ENCODE peak calls at places on chromosomes 5 and 9, in four cellular contexts. One of them, this sample, is unnamed.

GRCh38 chr5:90570034-90570433 is 11.4 kb downstream of the ADGRV1 start:
- DNase-seq in NT2/D1: no peak
- DNase-seq in B cell: no peak
- DNase-seq in stimulated activated CD4-positive, alpha-beta T cell treated with anti-CD3 and anti-CD28 coated beads, Interleukin-15, amount 100 ng/mL, for 1 hour: no peak
- DNase-seq in this sample: no peak

GRCh38 chr5:35369965-35370790 is 139.9 kb upstream of the PRLR start:
- DNase-seq in NT2/D1: peak; percentile 16
- DNase-seq in B cell: no peak
- DNase-seq in stimulated activated CD4-positive, alpha-beta T cell treated with anti-CD3 and anti-CD28 coated beads, Interleukin-15, amount 100 ng/mL, for 1 hour: no peak
- DNase-seq in this sample: no peak

GRCh38 chr9:94932647-94933415 is 206.3 kb downstream of the AOPEP start:
- DNase-seq in stimulated activated CD4-positive, alpha-beta T cell treated with anti-CD3 and anti-CD28 coated beads, Interleukin-15, amount 100 ng/mL, for 1 hour: no peak
- DNase-seq in B cell: no peak
- DNase-seq in NT2/D1: no peak
- DNase-seq in this sample: no peak

GRCh38 chr9:36835271-36835996 is 198.6 kb downstream of the PAX5 start:
- DNase-seq in NT2/D1: no peak
- DNase-seq in B cell: peak; percentile 65
- DNase-seq in stimulated activated CD4-positive, alpha-beta T cell treated with anti-CD3 and anti-CD28 coated beads, Interleukin-15, amount 100 ng/mL, for 1 hour: no peak
- DNase-seq in this sample: no peak

GRCh38 chr9:68651280-68651893 is 53.7 kb upstream of the PIP5K1B start:
- DNase-seq in NT2/D1: no peak
- DNase-seq in stimulated activated CD4-positive, alpha-beta T cell treated with anti-CD3 and anti-CD28 coated beads, Interleukin-15, amount 100 ng/mL, for 1 hour: no peak
- DNase-seq in B cell: no peak
- DNase-seq in this sample: no peak

GRCh38 chr5:171724771-171725609 is 60.6 kb upstream of the SMIM23 start:
- DNase-seq in NT2/D1: no peak
- DNase-seq in B cell: no peak
- DNase-seq in stimulated activated CD4-positive, alpha-beta T cell treated with anti-CD3 and anti-CD28 coated beads, Interleukin-15, amount 100 ng/mL, for 1 hour: no peak
- DNase-seq in this sample: no peak

GRCh38 chr5:157729858-157730257 is 1.4 kb upstream of the THG1L start:
- DNase-seq in stimulated activated CD4-positive, alpha-beta T cell treated with anti-CD3 and anti-CD28 coated beads, Interleukin-15, amount 100 ng/mL, for 1 hour: no peak
- DNase-seq in NT2/D1: no peak
- DNase-seq in B cell: peak; percentile 71
- DNase-seq in this sample: no peak

GRCh38 chr5:154970759-154971158 is 29.9 kb downstream of the MRPL22 start:
- DNase-seq in NT2/D1: no peak
- DNase-seq in B cell: no peak
- DNase-seq in stimulated activated CD4-positive, alpha-beta T cell treated with anti-CD3 and anti-CD28 coated beads, Interleukin-15, amount 100 ng/mL, for 1 hour: no peak
- DNase-seq in this sample: no peak

GRCh38 chr5:14086261-14086660 is 56.9 kb upstream of the TRIO start:
- DNase-seq in NT2/D1: no peak
- DNase-seq in stimulated activated CD4-positive, alpha-beta T cell treated with anti-CD3 and anti-CD28 coated beads, Interleukin-15, amount 100 ng/mL, for 1 hour: no peak
- DNase-seq in B cell: no peak
- DNase-seq in this sample: no peak

GRCh38 chr9:72276429-72276828 is 88.6 kb downstream of the ZFAND5 start:
- DNase-seq in B cell: no peak
- DNase-seq in stimulated activated CD4-positive, alpha-beta T cell treated with anti-CD3 and anti-CD28 coated beads, Interleukin-15, amount 100 ng/mL, for 1 hour: no peak
- DNase-seq in NT2/D1: no peak
- DNase-seq in this sample: no peak

GRCh38 chr9:137236936-137237421 is 4.1 kb upstream of the TUBB4B start:
- DNase-seq in B cell: no peak
- DNase-seq in stimulated activated CD4-positive, alpha-beta T cell treated with anti-CD3 and anti-CD28 coated beads, Interleukin-15, amount 100 ng/mL, for 1 hour: no peak
- DNase-seq in NT2/D1: no peak
- DNase-seq in this sample: no peak

GRCh38 chr9:20137425-20137824 is 348.6 kb upstream of the SLC24A2 start:
- DNase-seq in NT2/D1: no peak
- DNase-seq in B cell: no peak
- DNase-seq in stimulated activated CD4-positive, alpha-beta T cell treated with anti-CD3 and anti-CD28 coated beads, Interleukin-15, amount 100 ng/mL, for 1 hour: no peak
- DNase-seq in this sample: no peak

GRCh38 chr9:97564291-97565175 is 63.1 kb downstream of the TMOD1 start:
- DNase-seq in stimulated activated CD4-positive, alpha-beta T cell treated with anti-CD3 and anti-CD28 coated beads, Interleukin-15, amount 100 ng/mL, for 1 hour: no peak
- DNase-seq in B cell: no peak
- DNase-seq in NT2/D1: no peak
- DNase-seq in this sample: peak; percentile 65

GRCh38 chr5:15550502-15551115 is 50.6 kb downstream of the FBXL7 start:
- DNase-seq in B cell: no peak
- DNase-seq in NT2/D1: no peak
- DNase-seq in stimulated activated CD4-positive, alpha-beta T cell treated with anti-CD3 and anti-CD28 coated beads, Interleukin-15, amount 100 ng/mL, for 1 hour: no peak
- DNase-seq in this sample: no peak

GRCh38 chr5:37717276-37717612 is 122.6 kb downstream of the GDNF start:
- DNase-seq in stimulated activated CD4-positive, alpha-beta T cell treated with anti-CD3 and anti-CD28 coated beads, Interleukin-15, amount 100 ng/mL, for 1 hour: no peak
- DNase-seq in B cell: no peak
- DNase-seq in NT2/D1: no peak
- DNase-seq in this sample: no peak

GRCh38 chr5:115150512-115150911 is 19.2 kb downstream of the TRIM36 start:
- DNase-seq in NT2/D1: no peak
- DNase-seq in B cell: no peak
- DNase-seq in stimulated activated CD4-positive, alpha-beta T cell treated with anti-CD3 and anti-CD28 coated beads, Interleukin-15, amount 100 ng/mL, for 1 hour: no peak
- DNase-seq in this sample: no peak

GRCh38 chr5:80917596-80917995 is 42.6 kb upstream of the RASGRF2 start:
- DNase-seq in NT2/D1: no peak
- DNase-seq in stimulated activated CD4-positive, alpha-beta T cell treated with anti-CD3 and anti-CD28 coated beads, Interleukin-15, amount 100 ng/mL, for 1 hour: no peak
- DNase-seq in B cell: no peak
- DNase-seq in this sample: no peak

GRCh38 chr9:127194881-127195713 is 69.5 kb upstream of the GARNL3 start:
- DNase-seq in NT2/D1: no peak
- DNase-seq in stimulated activated CD4-positive, alpha-beta T cell treated with anti-CD3 and anti-CD28 coated beads, Interleukin-15, amount 100 ng/mL, for 1 hour: no peak
- DNase-seq in B cell: no peak
- DNase-seq in this sample: no peak

GRCh38 chr9:127049044-127049443 is 73.4 kb downstream of the ANGPTL2 start:
- DNase-seq in stimulated activated CD4-positive, alpha-beta T cell treated with anti-CD3 and anti-CD28 coated beads, Interleukin-15, amount 100 ng/mL, for 1 hour: no peak
- DNase-seq in B cell: no peak
- DNase-seq in NT2/D1: no peak
- DNase-seq in this sample: no peak

GRCh38 chr5:66891184-66891925 is 295.2 kb downstream of the MAST4 start:
- DNase-seq in NT2/D1: no peak
- DNase-seq in B cell: no peak
- DNase-seq in stimulated activated CD4-positive, alpha-beta T cell treated with anti-CD3 and anti-CD28 coated beads, Interleukin-15, amount 100 ng/mL, for 1 hour: no peak
- DNase-seq in this sample: no peak

GRCh38 chr5:80083115-80083890 is 48.2 kb downstream of the THBS4 start:
- DNase-seq in NT2/D1: no peak
- DNase-seq in B cell: peak; percentile 58
- DNase-seq in stimulated activated CD4-positive, alpha-beta T cell treated with anti-CD3 and anti-CD28 coated beads, Interleukin-15, amount 100 ng/mL, for 1 hour: no peak
- DNase-seq in this sample: no peak

GRCh38 chr5:175688352-175689146 is 30.7 kb downstream of the HRH2 start:
- DNase-seq in B cell: no peak
- DNase-seq in stimulated activated CD4-positive, alpha-beta T cell treated with anti-CD3 and anti-CD28 coated beads, Interleukin-15, amount 100 ng/mL, for 1 hour: no peak
- DNase-seq in NT2/D1: no peak
- DNase-seq in this sample: no peak

GRCh38 chr9:665296-665695 is 176.2 kb upstream of the DMRT1 start:
- DNase-seq in NT2/D1: no peak
- DNase-seq in B cell: no peak
- DNase-seq in stimulated activated CD4-positive, alpha-beta T cell treated with anti-CD3 and anti-CD28 coated beads, Interleukin-15, amount 100 ng/mL, for 1 hour: no peak
- DNase-seq in this sample: no peak

GRCh38 chr5:135829681-135830383 is 4.6 kb upstream of the SLC25A48 start:
- DNase-seq in B cell: peak; percentile 4
- DNase-seq in stimulated activated CD4-positive, alpha-beta T cell treated with anti-CD3 and anti-CD28 coated beads, Interleukin-15, amount 100 ng/mL, for 1 hour: no peak
- DNase-seq in NT2/D1: no peak
- DNase-seq in this sample: peak; percentile 79

GRCh38 chr9:36436909-36437308 is 36.8 kb upstream of the RNF38 start:
- DNase-seq in stimulated activated CD4-positive, alpha-beta T cell treated with anti-CD3 and anti-CD28 coated beads, Interleukin-15, amount 100 ng/mL, for 1 hour: no peak
- DNase-seq in B cell: no peak
- DNase-seq in NT2/D1: no peak
- DNase-seq in this sample: no peak

GRCh38 chr5:98734646-98735045 is 38.8 kb upstream of the RGMB start:
- DNase-seq in NT2/D1: no peak
- DNase-seq in B cell: no peak
- DNase-seq in stimulated activated CD4-positive, alpha-beta T cell treated with anti-CD3 and anti-CD28 coated beads, Interleukin-15, amount 100 ng/mL, for 1 hour: no peak
- DNase-seq in this sample: no peak

GRCh38 chr5:59042683-59043082 is 459.8 kb downstream of the RAB3C start:
- DNase-seq in stimulated activated CD4-positive, alpha-beta T cell treated with anti-CD3 and anti-CD28 coated beads, Interleukin-15, amount 100 ng/mL, for 1 hour: no peak
- DNase-seq in B cell: no peak
- DNase-seq in NT2/D1: no peak
- DNase-seq in this sample: peak; percentile 67

GRCh38 chr5:58261605-58262004 is 198.3 kb downstream of the PLK2 start:
- DNase-seq in B cell: no peak
- DNase-seq in stimulated activated CD4-positive, alpha-beta T cell treated with anti-CD3 and anti-CD28 coated beads, Interleukin-15, amount 100 ng/mL, for 1 hour: no peak
- DNase-seq in NT2/D1: no peak
- DNase-seq in this sample: no peak

GRCh38 chr5:162067651-162068411 is at the start of gene GABRG2:
- DNase-seq in stimulated activated CD4-positive, alpha-beta T cell treated with anti-CD3 and anti-CD28 coated beads, Interleukin-15, amount 100 ng/mL, for 1 hour: no peak
- DNase-seq in NT2/D1: no peak
- DNase-seq in B cell: no peak
- DNase-seq in this sample: no peak

GRCh38 chr9:135602789-135603481 is 36.4 kb downstream of the GLT6D1 start:
- DNase-seq in stimulated activated CD4-positive, alpha-beta T cell treated with anti-CD3 and anti-CD28 coated beads, Interleukin-15, amount 100 ng/mL, for 1 hour: peak; percentile 20
- DNase-seq in NT2/D1: no peak
- DNase-seq in B cell: peak; percentile 57
- DNase-seq in this sample: peak; percentile 51

GRCh38 chr5:144183254-144183889 is 12.7 kb downstream of the KCTD16 start:
- DNase-seq in stimulated activated CD4-positive, alpha-beta T cell treated with anti-CD3 and anti-CD28 coated beads, Interleukin-15, amount 100 ng/mL, for 1 hour: no peak
- DNase-seq in NT2/D1: no peak
- DNase-seq in B cell: peak; percentile 37
- DNase-seq in this sample: no peak

GRCh38 chr5:13478831-13479465 is 465.5 kb downstream of the DNAH5 start:
- DNase-seq in NT2/D1: peak; percentile 20
- DNase-seq in B cell: no peak
- DNase-seq in stimulated activated CD4-positive, alpha-beta T cell treated with anti-CD3 and anti-CD28 coated beads, Interleukin-15, amount 100 ng/mL, for 1 hour: no peak
- DNase-seq in this sample: no peak

This sample was measured in sciatic nerve.